ENCODE peak calls at places on chromosome X, in nine cellular contexts. One of them, this sample, is unnamed.

GRCh38 chrX:153190384-153190783 is 11.3 kb downstream of the MAGEA1 start:
- DNase-seq in lower lobe of right lung: no peak
- DNase-seq in left ventricle myocardium inferior: no peak
- DNase-seq in fibroblast of villous mesenchyme: peak
- DNase-seq in fibroblast of pulmonary artery: no peak
- DNase-seq in tibial artery: no peak
- DNase-seq in cardiac muscle cell: peak
- DNase-seq in lower leg skin: no peak
- DNase-seq in esophagus muscularis mucosa: no peak
- DNase-seq in this sample: no peak

GRCh38 chrX:22666441-22666840 is 333.3 kb upstream of the DDX53 start:
- DNase-seq in cardiac muscle cell: peak
- DNase-seq in esophagus muscularis mucosa: no peak
- DNase-seq in lower lobe of right lung: no peak
- DNase-seq in lower leg skin: no peak
- DNase-seq in fibroblast of pulmonary artery: peak
- DNase-seq in fibroblast of villous mesenchyme: no peak
- DNase-seq in left ventricle myocardium inferior: no peak
- DNase-seq in tibial artery: no peak
- DNase-seq in this sample: peak

GRCh38 chrX:1581132-1581531 is 10.3 kb upstream of the AKAP17A start:
- DNase-seq in lower lobe of right lung: no peak
- DNase-seq in fibroblast of pulmonary artery: peak
- DNase-seq in fibroblast of villous mesenchyme: peak
- DNase-seq in esophagus muscularis mucosa: peak
- DNase-seq in tibial artery: no peak
- DNase-seq in cardiac muscle cell: peak
- DNase-seq in left ventricle myocardium inferior: no peak
- DNase-seq in lower leg skin: no peak
- DNase-seq in this sample: peak

GRCh38 chrX:123324628-123325027 is 140.6 kb downstream of the GRIA3 start:
- DNase-seq in lower leg skin: no peak
- DNase-seq in esophagus muscularis mucosa: no peak
- DNase-seq in tibial artery: no peak
- DNase-seq in cardiac muscle cell: no peak
- DNase-seq in fibroblast of villous mesenchyme: no peak
- DNase-seq in lower lobe of right lung: no peak
- DNase-seq in fibroblast of pulmonary artery: no peak
- DNase-seq in left ventricle myocardium inferior: no peak
- DNase-seq in this sample: peak

GRCh38 chrX:136423724-136424123 is 64.0 kb upstream of the BRS3 start:
- DNase-seq in esophagus muscularis mucosa: no peak
- DNase-seq in fibroblast of villous mesenchyme: no peak
- DNase-seq in left ventricle myocardium inferior: no peak
- DNase-seq in lower lobe of right lung: no peak
- DNase-seq in tibial artery: no peak
- DNase-seq in cardiac muscle cell: no peak
- DNase-seq in lower leg skin: no peak
- DNase-seq in fibroblast of pulmonary artery: no peak
- DNase-seq in this sample: peak

GRCh38 chrX:82362550-82362949 is 1145.5 kb upstream of the POU3F4 start:
- DNase-seq in lower leg skin: no peak
- DNase-seq in tibial artery: no peak
- DNase-seq in fibroblast of pulmonary artery: no peak
- DNase-seq in cardiac muscle cell: no peak
- DNase-seq in esophagus muscularis mucosa: no peak
- DNase-seq in left ventricle myocardium inferior: no peak
- DNase-seq in lower lobe of right lung: no peak
- DNase-seq in fibroblast of villous mesenchyme: no peak
- DNase-seq in this sample: no peak

GRCh38 chrX:78452356-78452755 is 124.9 kb upstream of the CYSLTR1 start:
- DNase-seq in esophagus muscularis mucosa: no peak
- DNase-seq in fibroblast of villous mesenchyme: peak
- DNase-seq in lower lobe of right lung: no peak
- DNase-seq in fibroblast of pulmonary artery: peak
- DNase-seq in cardiac muscle cell: no peak
- DNase-seq in left ventricle myocardium inferior: no peak
- DNase-seq in tibial artery: no peak
- DNase-seq in lower leg skin: no peak
- DNase-seq in this sample: peak

GRCh38 chrX:10979956-10980355 is 131.2 kb upstream of the HCCS start:
- DNase-seq in fibroblast of pulmonary artery: no peak
- DNase-seq in lower leg skin: no peak
- DNase-seq in lower lobe of right lung: no peak
- DNase-seq in fibroblast of villous mesenchyme: no peak
- DNase-seq in esophagus muscularis mucosa: no peak
- DNase-seq in cardiac muscle cell: no peak
- DNase-seq in tibial artery: no peak
- DNase-seq in left ventricle myocardium inferior: no peak
- DNase-seq in this sample: peak

GRCh38 chrX:152886716-152887115 is 11.2 kb upstream of the ZNF185 start:
- DNase-seq in lower leg skin: no peak
- DNase-seq in cardiac muscle cell: no peak
- DNase-seq in fibroblast of villous mesenchyme: no peak
- DNase-seq in left ventricle myocardium inferior: no peak
- DNase-seq in tibial artery: no peak
- DNase-seq in lower lobe of right lung: no peak
- DNase-seq in fibroblast of pulmonary artery: no peak
- DNase-seq in esophagus muscularis mucosa: no peak
- DNase-seq in this sample: no peak

GRCh38 chrX:10685923-10686595 is 65.7 kb upstream of the MID1 start:
- DNase-seq in fibroblast of villous mesenchyme: no peak
- DNase-seq in lower leg skin: no peak
- DNase-seq in lower lobe of right lung: no peak
- DNase-seq in esophagus muscularis mucosa: no peak
- DNase-seq in fibroblast of pulmonary artery: no peak
- DNase-seq in tibial artery: no peak
- DNase-seq in cardiac muscle cell: no peak
- DNase-seq in left ventricle myocardium inferior: no peak
- DNase-seq in this sample: peak

GRCh38 chrX:43677993-43678392 is 21.9 kb downstream of the MAOA start:
- DNase-seq in left ventricle myocardium inferior: no peak
- DNase-seq in fibroblast of villous mesenchyme: no peak
- DNase-seq in lower lobe of right lung: no peak
- DNase-seq in esophagus muscularis mucosa: no peak
- DNase-seq in cardiac muscle cell: no peak
- DNase-seq in fibroblast of pulmonary artery: no peak
- DNase-seq in tibial artery: no peak
- DNase-seq in lower leg skin: no peak
- DNase-seq in this sample: no peak

GRCh38 chrX:22090181-22090580 is 58.1 kb downstream of the PHEX start:
- DNase-seq in cardiac muscle cell: peak
- DNase-seq in tibial artery: no peak
- DNase-seq in lower lobe of right lung: no peak
- DNase-seq in esophagus muscularis mucosa: no peak
- DNase-seq in lower leg skin: no peak
- DNase-seq in fibroblast of villous mesenchyme: peak
- DNase-seq in left ventricle myocardium inferior: no peak
- DNase-seq in fibroblast of pulmonary artery: peak
- DNase-seq in this sample: no peak

GRCh38 chrX:70171636-70172035 is 5.6 kb upstream of the DGAT2L6 start:
- DNase-seq in lower lobe of right lung: no peak
- DNase-seq in left ventricle myocardium inferior: no peak
- DNase-seq in lower leg skin: no peak
- DNase-seq in esophagus muscularis mucosa: no peak
- DNase-seq in cardiac muscle cell: no peak
- DNase-seq in tibial artery: no peak
- DNase-seq in fibroblast of pulmonary artery: no peak
- DNase-seq in fibroblast of villous mesenchyme: no peak
- DNase-seq in this sample: peak

GRCh38 chrX:119669424-119670037 is 23.4 kb downstream of the SEPTIN6 start:
- DNase-seq in cardiac muscle cell: no peak
- DNase-seq in fibroblast of pulmonary artery: peak
- DNase-seq in left ventricle myocardium inferior: no peak
- DNase-seq in lower leg skin: no peak
- DNase-seq in fibroblast of villous mesenchyme: peak
- DNase-seq in lower lobe of right lung: no peak
- DNase-seq in esophagus muscularis mucosa: no peak
- DNase-seq in tibial artery: no peak
- DNase-seq in this sample: no peak

GRCh38 chrX:131322646-131323045 is 33.5 kb upstream of the IGSF1 start:
- DNase-seq in lower lobe of right lung: no peak
- DNase-seq in fibroblast of villous mesenchyme: no peak
- DNase-seq in esophagus muscularis mucosa: no peak
- DNase-seq in fibroblast of pulmonary artery: no peak
- DNase-seq in lower leg skin: no peak
- DNase-seq in cardiac muscle cell: no peak
- DNase-seq in tibial artery: no peak
- DNase-seq in left ventricle myocardium inferior: no peak
- DNase-seq in this sample: no peak

GRCh38 chrX:38069991-38070390 is 63.6 kb downstream of the SYTL5 start:
- DNase-seq in left ventricle myocardium inferior: no peak
- DNase-seq in lower lobe of right lung: no peak
- DNase-seq in fibroblast of villous mesenchyme: no peak
- DNase-seq in cardiac muscle cell: no peak
- DNase-seq in lower leg skin: no peak
- DNase-seq in fibroblast of pulmonary artery: no peak
- DNase-seq in esophagus muscularis mucosa: no peak
- DNase-seq in tibial artery: no peak
- DNase-seq in this sample: no peak

GRCh38 chrX:16148896-16149295 is 18.4 kb upstream of the MAGEB17 start:
- DNase-seq in lower leg skin: no peak
- DNase-seq in tibial artery: no peak
- DNase-seq in fibroblast of villous mesenchyme: no peak
- DNase-seq in lower lobe of right lung: no peak
- DNase-seq in esophagus muscularis mucosa: no peak
- DNase-seq in left ventricle myocardium inferior: no peak
- DNase-seq in fibroblast of pulmonary artery: no peak
- DNase-seq in cardiac muscle cell: no peak
- DNase-seq in this sample: peak

DNA sequence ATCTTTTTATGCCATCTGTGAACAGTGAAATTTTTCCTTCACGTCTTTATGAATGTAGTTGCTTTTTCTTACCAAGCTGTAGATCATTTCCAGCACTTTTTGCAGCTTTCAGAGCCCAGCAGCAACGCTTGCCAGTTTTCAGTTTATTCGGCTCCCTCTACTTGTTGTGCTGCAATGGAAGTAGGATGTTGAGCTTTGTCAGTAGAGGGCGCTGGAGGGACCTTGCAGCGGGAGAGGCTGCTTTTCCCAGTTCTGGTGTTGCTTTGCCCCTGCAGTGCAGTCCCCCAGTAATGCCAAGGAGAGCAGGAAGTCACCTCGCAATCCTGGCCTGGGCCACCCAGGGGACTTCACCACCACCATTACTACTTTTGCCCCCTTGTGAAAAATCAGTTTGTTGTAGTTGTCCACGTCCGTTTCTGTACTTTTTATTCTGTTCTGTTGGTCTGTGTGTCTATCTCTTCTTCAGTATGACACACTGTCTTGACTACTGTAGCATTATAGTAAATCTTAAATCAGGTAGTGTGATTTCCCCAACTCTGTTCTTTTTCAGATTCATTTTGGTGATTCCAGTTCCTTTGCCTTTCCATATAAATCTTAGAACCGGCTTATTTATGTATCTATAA is 21.8 kb downstream of the CMC4 start:
- DNase-seq in left ventricle myocardium inferior: no peak
- DNase-seq in fibroblast of villous mesenchyme: peak
- DNase-seq in cardiac muscle cell: peak
- DNase-seq in lower lobe of right lung: no peak
- DNase-seq in fibroblast of pulmonary artery: peak
- DNase-seq in esophagus muscularis mucosa: no peak
- DNase-seq in tibial artery: no peak
- DNase-seq in lower leg skin: no peak
- DNase-seq in this sample: peak
- TF ChIP-seq CTCF in left ventricle myocardium inferior: peak
- TF ChIP-seq CTCF in fibroblast of villous mesenchyme: peak
- TF ChIP-seq CTCF in cardiac muscle cell: peak
- TF ChIP-seq CTCF in lower lobe of right lung: peak
- TF ChIP-seq CTCF in fibroblast of pulmonary artery: peak
- TF ChIP-seq CTCF in esophagus muscularis mucosa: peak
- TF ChIP-seq CTCF in tibial artery: peak
- TF ChIP-seq CTCF in lower leg skin: no peak
- TF ChIP-seq CTCF in this sample: peak

GRCh38 chrX:40172169-40172979 is 74.6 kb upstream of the BCOR start:
- DNase-seq in cardiac muscle cell: peak
- DNase-seq in fibroblast of villous mesenchyme: peak
- DNase-seq in left ventricle myocardium inferior: peak
- DNase-seq in esophagus muscularis mucosa: no peak
- DNase-seq in fibroblast of pulmonary artery: peak
- DNase-seq in lower lobe of right lung: peak
- DNase-seq in lower leg skin: peak
- DNase-seq in tibial artery: peak
- DNase-seq in this sample: peak
- H3K4me3 ChIP-seq in cardiac muscle cell: peak
- H3K4me3 ChIP-seq in fibroblast of villous mesenchyme: peak
- H3K4me3 ChIP-seq in left ventricle myocardium inferior: peak
- H3K4me3 ChIP-seq in esophagus muscularis mucosa: peak
- H3K4me3 ChIP-seq in fibroblast of pulmonary artery: peak
- H3K4me3 ChIP-seq in lower lobe of right lung: peak
- H3K4me3 ChIP-seq in lower leg skin: peak
- H3K4me3 ChIP-seq in tibial artery: peak
- H3K4me3 ChIP-seq in this sample: peak

GRCh38 chrX:100098660-100099375 is 311.3 kb downstream of the PCDH19 start:
- DNase-seq in cardiac muscle cell: peak
- DNase-seq in fibroblast of villous mesenchyme: peak
- DNase-seq in fibroblast of pulmonary artery: peak
- DNase-seq in left ventricle myocardium inferior: no peak
- DNase-seq in lower leg skin: no peak
- DNase-seq in lower lobe of right lung: no peak
- DNase-seq in esophagus muscularis mucosa: no peak
- DNase-seq in tibial artery: no peak
- DNase-seq in this sample: peak
- TF ChIP-seq CTCF in cardiac muscle cell: no peak
- TF ChIP-seq CTCF in fibroblast of villous mesenchyme: no peak
- TF ChIP-seq CTCF in fibroblast of pulmonary artery: no peak
- TF ChIP-seq CTCF in left ventricle myocardium inferior: no peak
- TF ChIP-seq CTCF in lower leg skin: no peak
- TF ChIP-seq CTCF in lower lobe of right lung: no peak
- TF ChIP-seq CTCF in esophagus muscularis mucosa: no peak
- TF ChIP-seq CTCF in tibial artery: no peak
- TF ChIP-seq CTCF in this sample: peak

DNA sequence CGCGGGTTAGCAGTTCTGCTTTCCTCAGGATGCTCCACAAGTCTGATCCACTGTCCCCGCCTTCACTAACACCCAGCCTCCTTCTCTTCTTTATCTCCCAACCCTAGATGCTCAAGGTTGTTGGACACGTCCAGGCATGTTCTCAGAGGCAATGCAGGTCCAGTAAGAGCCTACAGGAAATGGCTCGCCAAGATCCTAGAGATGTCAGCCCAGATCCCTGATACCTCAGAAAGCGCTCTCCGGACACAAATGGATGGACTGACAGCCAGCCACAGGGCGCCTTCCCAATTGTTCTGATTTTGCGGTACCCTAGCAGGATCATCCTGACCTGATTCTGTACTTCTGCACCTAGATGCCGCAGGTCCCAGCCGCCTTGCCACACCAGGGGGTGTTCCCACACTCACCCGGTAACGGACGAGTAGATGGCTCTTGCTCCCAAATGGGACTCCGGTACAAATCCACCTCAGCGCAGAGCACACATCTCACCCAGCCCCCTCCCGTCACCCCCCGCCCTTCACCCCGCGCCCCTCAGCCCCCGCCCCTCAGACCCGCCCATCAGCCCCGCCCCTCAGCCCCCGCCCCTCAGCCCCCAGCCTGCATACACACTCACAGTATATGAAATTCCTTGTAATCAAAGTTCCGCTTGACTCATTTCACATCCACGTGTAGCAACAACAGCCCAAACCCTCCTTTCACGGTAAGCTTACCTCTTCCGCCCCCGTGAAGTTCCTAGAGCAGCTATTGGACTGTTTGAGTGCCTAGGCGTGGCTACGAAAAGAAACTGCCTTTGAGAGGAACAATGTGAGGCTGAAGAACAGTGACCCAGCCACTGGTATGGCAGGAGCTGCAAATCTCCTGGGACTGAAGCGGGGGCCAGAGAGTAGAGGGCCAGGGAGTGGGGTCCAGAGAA is at the start of gene EDA2R:
- DNase-seq in lower leg skin: no peak
- DNase-seq in fibroblast of pulmonary artery: peak
- DNase-seq in tibial artery: no peak
- DNase-seq in lower lobe of right lung: peak
- DNase-seq in esophagus muscularis mucosa: no peak
- DNase-seq in fibroblast of villous mesenchyme: peak
- DNase-seq in left ventricle myocardium inferior: no peak
- DNase-seq in cardiac muscle cell: peak
- DNase-seq in this sample: peak
- H3K4me3 ChIP-seq in lower leg skin: no peak
- H3K4me3 ChIP-seq in fibroblast of pulmonary artery: peak
- H3K4me3 ChIP-seq in tibial artery: peak
- H3K4me3 ChIP-seq in lower lobe of right lung: peak
- H3K4me3 ChIP-seq in esophagus muscularis mucosa: peak
- H3K4me3 ChIP-seq in fibroblast of villous mesenchyme: peak
- H3K4me3 ChIP-seq in left ventricle myocardium inferior: peak
- H3K4me3 ChIP-seq in cardiac muscle cell: peak
- H3K4me3 ChIP-seq in this sample: peak

This sample was measured in epithelial cell of esophagus.